ENCODE peak calls at places on chromosomes 5 and 9, in four cellular contexts. One of them, this sample, is unnamed.

GRCh38 chr5:65647941-65648340 is 23.1 kb downstream of the SHLD3 start:
- DNase-seq in A549: no peak
- DNase-seq in body of pancreas: no peak
- DNase-seq in CD4-positive, alpha-beta memory T cell: no peak
- DNase-seq in this sample: no peak

GRCh38 chr9:22175972-22176545 is 167.0 kb upstream of the CDKN2B start:
- DNase-seq in A549: no peak
- DNase-seq in body of pancreas: no peak
- DNase-seq in CD4-positive, alpha-beta memory T cell: no peak
- DNase-seq in this sample: no peak

GRCh38 chr5:32753765-32754164 is 42.6 kb downstream of the NPR3 start:
- DNase-seq in A549: no peak
- DNase-seq in CD4-positive, alpha-beta memory T cell: no peak
- DNase-seq in body of pancreas: no peak
- DNase-seq in this sample: no peak

GRCh38 chr9:107994638-107995037 is 505.1 kb upstream of the KLF4 start:
- DNase-seq in body of pancreas: no peak
- DNase-seq in A549: no peak
- DNase-seq in CD4-positive, alpha-beta memory T cell: no peak
- DNase-seq in this sample: no peak

GRCh38 chr5:28495876-28496275 is 1457.5 kb upstream of the CDH9 start:
- DNase-seq in body of pancreas: no peak
- DNase-seq in CD4-positive, alpha-beta memory T cell: no peak
- DNase-seq in A549: no peak
- DNase-seq in this sample: no peak

GRCh38 chr9:130235558-130236435 is 29.8 kb upstream of the HMCN2 start:
- DNase-seq in body of pancreas: peak; percentile 57
- DNase-seq in CD4-positive, alpha-beta memory T cell: peak; percentile 63
- DNase-seq in A549: peak; percentile 48
- DNase-seq in this sample: peak; percentile 71

GRCh38 chr9:96348261-96348660 is 35.2 kb downstream of the SLC35D2 start:
- DNase-seq in CD4-positive, alpha-beta memory T cell: no peak
- DNase-seq in body of pancreas: no peak
- DNase-seq in A549: no peak
- DNase-seq in this sample: no peak

GRCh38 chr5:8908055-8908683 is 637.7 kb downstream of the SEMA5A start:
- DNase-seq in body of pancreas: peak; percentile 15
- DNase-seq in A549: peak; percentile 15
- DNase-seq in CD4-positive, alpha-beta memory T cell: no peak
- DNase-seq in this sample: no peak

GRCh38 chr9:134035041-134036039 is 10.1 kb downstream of the BRD3OS start:
- DNase-seq in body of pancreas: no peak
- DNase-seq in A549: no peak
- DNase-seq in CD4-positive, alpha-beta memory T cell: no peak
- DNase-seq in this sample: no peak

GRCh38 chr9:126304207-126304945 is 22.3 kb upstream of the MVB12B start:
- DNase-seq in CD4-positive, alpha-beta memory T cell: no peak
- DNase-seq in A549: no peak
- DNase-seq in body of pancreas: no peak
- DNase-seq in this sample: no peak

GRCh38 chr9:112477330-112477729 is 9.3 kb upstream of the KIAA1958 start:
- DNase-seq in A549: no peak
- DNase-seq in body of pancreas: no peak
- DNase-seq in CD4-positive, alpha-beta memory T cell: no peak
- DNase-seq in this sample: no peak

GRCh38 chr5:112253478-112254250 is 165.4 kb downstream of the EPB41L4A start:
- DNase-seq in CD4-positive, alpha-beta memory T cell: no peak
- DNase-seq in A549: no peak
- DNase-seq in body of pancreas: no peak
- DNase-seq in this sample: no peak

DNA sequence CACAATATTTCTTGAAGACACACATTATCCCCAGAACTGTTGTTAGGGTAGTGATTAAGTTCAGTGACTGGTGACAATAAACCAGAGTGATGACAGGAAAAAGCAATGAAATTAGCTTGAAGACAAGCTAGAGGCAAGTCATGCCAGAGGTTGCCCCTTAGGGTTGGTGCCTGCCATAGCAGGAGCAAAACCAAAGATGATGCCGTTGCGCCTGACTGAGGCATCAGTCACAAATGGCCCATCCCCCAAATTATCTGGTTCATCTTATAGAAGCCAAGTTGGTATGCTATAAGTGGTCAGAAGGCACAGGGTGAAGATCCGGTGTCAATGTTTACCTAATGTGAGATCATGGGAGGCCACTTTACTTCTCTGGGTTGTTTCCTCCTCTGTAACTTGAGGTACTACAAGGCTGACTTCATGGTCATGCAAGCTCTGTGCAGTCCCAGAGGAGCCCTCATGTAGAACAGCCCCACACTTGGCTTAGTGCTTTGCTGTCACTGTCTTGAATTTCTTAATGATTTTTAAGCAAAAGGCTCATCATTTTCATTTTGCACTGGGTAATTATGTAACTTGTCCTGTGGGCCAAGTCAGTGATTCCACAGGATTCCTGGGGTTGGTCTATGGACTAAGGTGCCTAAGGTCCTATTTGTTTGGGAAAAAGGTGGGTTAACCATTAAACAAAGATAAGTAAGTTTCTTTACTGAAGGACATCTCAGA is 211.3 kb downstream of the MAN2A1 start:
- DNase-seq in body of pancreas: no peak
- DNase-seq in A549: no peak
- DNase-seq in CD4-positive, alpha-beta memory T cell: no peak
- DNase-seq in this sample: no peak
- H3K4me3 ChIP-seq in body of pancreas: no peak overlapping the region
- H3K4me3 ChIP-seq in A549: no peak overlapping the region
- H3K4me3 ChIP-seq in CD4-positive, alpha-beta memory T cell: no peak overlapping the region
- H3K4me3 ChIP-seq in this sample: no peak overlapping the region

GRCh38 chr5:7805379-7805778 is 45.6 kb downstream of the CFAP90 start:
- DNase-seq in A549: no peak
- DNase-seq in body of pancreas: no peak
- DNase-seq in CD4-positive, alpha-beta memory T cell: no peak
- DNase-seq in this sample: no peak
- H3K4me3 ChIP-seq in A549: no peak overlapping the region
- H3K4me3 ChIP-seq in body of pancreas: no peak overlapping the region
- H3K4me3 ChIP-seq in CD4-positive, alpha-beta memory T cell: no peak overlapping the region
- H3K4me3 ChIP-seq in this sample: no peak overlapping the region

GRCh38 chr9:70496244-70496643 is 81.8 kb upstream of the KLF9 start:
- DNase-seq in CD4-positive, alpha-beta memory T cell: no peak
- DNase-seq in body of pancreas: no peak
- DNase-seq in A549: no peak
- DNase-seq in this sample: no peak
- H3K4me3 ChIP-seq in CD4-positive, alpha-beta memory T cell: no peak overlapping the region
- H3K4me3 ChIP-seq in body of pancreas: no peak overlapping the region
- H3K4me3 ChIP-seq in A549: no peak overlapping the region
- H3K4me3 ChIP-seq in this sample: no peak overlapping the region

GRCh38 chr9:136662326-136662655 is 425 bp upstream of the EGFL7 start:
- DNase-seq in A549: no peak
- DNase-seq in CD4-positive, alpha-beta memory T cell: no peak
- DNase-seq in body of pancreas: no peak
- DNase-seq in this sample: no peak

GRCh38 chr9:136664000-136664798 is 1.5 kb downstream of the EGFL7 start:
- DNase-seq in body of pancreas: no peak
- DNase-seq in A549: no peak
- DNase-seq in CD4-positive, alpha-beta memory T cell: no peak
- DNase-seq in this sample: no peak

GRCh38 chr9:136664799-136665082 is 2.0 kb downstream of the EGFL7 start:
- DNase-seq in body of pancreas: no peak
- DNase-seq in A549: no peak
- DNase-seq in CD4-positive, alpha-beta memory T cell: no peak
- DNase-seq in this sample: no peak

GRCh38 chr9:136662656-136663310 is at the start of gene EGFL7:
- DNase-seq in CD4-positive, alpha-beta memory T cell: no peak
- DNase-seq in body of pancreas: peak; percentile 38
- DNase-seq in A549: no peak
- DNase-seq in this sample: peak; percentile 25

GRCh38 chr9:136663311-136663679 is 579 bp downstream of the EGFL7 start:
- DNase-seq in body of pancreas: no peak
- DNase-seq in CD4-positive, alpha-beta memory T cell: no peak
- DNase-seq in A549: no peak
- DNase-seq in this sample: no peak
- H3K4me3 ChIP-seq in body of pancreas: no peak overlapping the region
- H3K4me3 ChIP-seq in CD4-positive, alpha-beta memory T cell: no peak overlapping the region
- H3K4me3 ChIP-seq in A549: no peak overlapping the region
- H3K4me3 ChIP-seq in this sample: no peak overlapping the region